ENCODE peak calls at places on chromosomes 13 and 19, in nine cellular contexts. B is GM10248; M is stimulated activated CD8-positive, alpha-beta memory T cell treated with anti-CD3 and anti-CD28 coated beads, Interleukin-2, amount 100 ng/mL, for 1 hour; I is foreskin melanocyte; G is stimulated activated CD4-positive, alpha-beta T cell treated with anti-CD3 and anti-CD28 coated beads, Interleukin-2, amount 100 ng/mL, for 24 hours; U is cerebellum; Y is psoas muscle; X is thoracic aorta; F is memory B cell. J is an unnamed sample.
A peak's percentile ranks its signal among the peaks of the same experiment; 100 is the strongest.

GRCh38 chr19:751501-752341 is 809 bp downstream of the MISP start:
- DNase-seq in G (no peak), X (no peak), B (no peak), M (no peak), I (no peak), Y (no peak), U (no peak), F (no peak), J (no peak)

GRCh38 chr13:80339841-80340642 is 884 bp downstream of the SPRY2 start:
- DNase-seq in M (no peak), G (no peak), F (no peak), I (peak; percentile 41), Y (peak; percentile 74), B (peak; percentile 38), X (no peak), U (peak; percentile 50), J (no peak)

GRCh38 chr13:29918845-29919244 is 68.4 kb upstream of the UBL3 start:
- DNase-seq in G (no peak), M (no peak), Y (no peak), I (no peak), B (no peak), X (no peak), F (no peak), U (no peak), J (no peak)

GRCh38 chr13:29878101-29878500 is 27.7 kb upstream of the UBL3 start:
- DNase-seq in G (no peak), I (no peak), U (no peak), F (no peak), Y (no peak), B (no peak), X (no peak), M (no peak), J (no peak)

GRCh38 chr19:38264486-38265212 is at the start of gene SPINT2:
- DNase-seq in X (no peak), B (peak; percentile 56), Y (peak; percentile 55), I (no peak), F (no peak), M (peak; percentile 20), G (peak; percentile 45), U (no peak), J (peak; percentile 51)

GRCh38 chr19:36182612-36183454 is 30.6 kb upstream of the COX7A1 start:
- DNase-seq in M (no peak), B (no peak), X (no peak), I (no peak), Y (no peak), U (no peak), G (no peak), F (no peak), J (no peak)

GRCh38 chr13:34277971-34278370 is 460.0 kb downstream of the RFC3 start:
- DNase-seq in Y (no peak), U (no peak), M (no peak), I (no peak), G (no peak), X (no peak), F (no peak), B (no peak), J (no peak)

GRCh38 chr19:10565028-10565566 is 713 bp downstream of the KRI1 start:
- DNase-seq in F (peak; percentile 62), Y (peak; percentile 67), I (no peak), G (peak; percentile 67), B (peak; percentile 78), U (peak; percentile 42), X (no peak), M (no peak), J (peak; percentile 53)

GRCh38 chr19:43700368-43701015 is 15.4 kb upstream of the IRGC start:
- DNase-seq in G (peak; percentile 17), I (no peak), U (no peak), Y (peak; percentile 60), F (peak; percentile 21), M (no peak), X (no peak), B (no peak), J (no peak)

GRCh38 chr19:50510700-50511068 is 307 bp downstream of the JOSD2 start:
- DNase-seq in B (no peak), I (no peak), X (no peak), G (no peak), U (no peak), M (no peak), Y (no peak), F (no peak), J (no peak)

GRCh38 chr19:49614096-49614857 is 23.3 kb downstream of the PRR12 start:
- DNase-seq in I (no peak), X (no peak), M (no peak), U (no peak), B (no peak), G (no peak), Y (no peak), F (no peak), J (no peak)

GRCh38 chr19:50171752-50172151 is 8.7 kb upstream of the IZUMO2 start:
- DNase-seq in G (no peak), X (no peak), I (no peak), M (no peak), U (no peak), Y (no peak), F (no peak), B (no peak), J (no peak)

GRCh38 chr19:43759515-43759914 is 4.8 kb upstream of the SMG9 start:
- DNase-seq in U (no peak), X (no peak), G (no peak), F (no peak), M (no peak), B (no peak), I (peak; percentile 93), Y (no peak), J (no peak)

GRCh38 chr19:44954278-44954648 is 917 bp upstream of the CLPTM1 start:
- DNase-seq in Y (no peak), B (peak; percentile 16), I (no peak), F (no peak), M (no peak), X (no peak), U (no peak), G (no peak), J (no peak)

GRCh38 chr13:29888306-29888705 is 37.9 kb upstream of the UBL3 start:
- DNase-seq in I (peak; percentile 53), F (no peak), X (no peak), G (no peak), Y (no peak), U (no peak), B (no peak), M (no peak), J (no peak)

GRCh38 chr13:49418206-49418605 is 25.7 kb downstream of the CAB39L start:
- DNase-seq in I (peak; percentile 39), M (no peak), U (no peak), X (no peak), Y (no peak), G (no peak), B (no peak), F (no peak), J (no peak)

GRCh38 chr19:35521124-35521743 is 6.9 kb downstream of the SBSN start:
- DNase-seq in G (no peak), I (peak; percentile 81), U (no peak), Y (no peak), F (no peak), M (no peak), X (no peak), B (no peak), J (no peak)

GRCh38 chr13:30857018-30857417 is 49.1 kb upstream of the MEDAG start:
- DNase-seq in F (no peak), G (no peak), I (no peak), X (no peak), M (no peak), B (no peak), Y (no peak), U (peak; percentile 63), J (no peak)

GRCh38 chr19:41000310-41000737 is 9.2 kb downstream of the CYP2B6 start:
- DNase-seq in F (no peak), B (no peak), M (no peak), I (no peak), X (no peak), G (no peak), Y (no peak), U (no peak), J (no peak)

GRCh38 chr13:93233997-93234416 is 7.4 kb downstream of the GPC6 start:
- DNase-seq in B (no peak), I (no peak), G (no peak), F (no peak), M (no peak), U (no peak), Y (no peak), X (no peak), J (no peak)

GRCh38 chr19:29001922-29002247 is 211.1 kb downstream of the UQCRFS1 start:
- DNase-seq in I (no peak), U (peak; percentile 9), Y (no peak), G (no peak), F (no peak), X (no peak), B (no peak), M (no peak), J (no peak)

GRCh38 chr19:38655148-38655824 is 7.8 kb downstream of the ACTN4 start:
- DNase-seq in M (no peak), U (no peak), B (peak; percentile 48), I (no peak), F (no peak), Y (no peak), X (no peak), G (peak; percentile 54), J (no peak)

GRCh38 chr19:11359421-11359820 is 4.2 kb downstream of the PLPPR2 start:
- DNase-seq in F (no peak), B (no peak), U (no peak), X (no peak), Y (no peak), G (no peak), I (no peak), M (no peak), J (no peak)

GRCh38 chr13:20064128-20064527 is 96.7 kb downstream of the GJA3 start:
- DNase-seq in B (no peak), F (no peak), I (no peak), U (no peak), X (no peak), G (no peak), Y (no peak), M (no peak), J (no peak)